ENCODE peak calls at places on chromosomes 5 and 9, in four cellular contexts. One of them, this sample, is unnamed.

GRCh38 chr5:151770383-151771258 is 1.1 kb upstream of the G3BP1 start:
- DNase-seq in SK-N-SH: peak; percentile 67
- DNase-seq in psoas muscle: peak; percentile 88
- DNase-seq in neural progenitor cell: peak; percentile 88
- DNase-seq in this sample: peak; percentile 77

GRCh38 chr5:107476783-107477182 is 194.0 kb downstream of the EFNA5 start:
- DNase-seq in SK-N-SH: no peak
- DNase-seq in psoas muscle: no peak
- DNase-seq in neural progenitor cell: no peak
- DNase-seq in this sample: no peak

GRCh38 chr9:89850633-89851325 is 246.0 kb downstream of the GADD45G start:
- DNase-seq in SK-N-SH: no peak
- DNase-seq in psoas muscle: peak; percentile 76
- DNase-seq in neural progenitor cell: no peak
- DNase-seq in this sample: no peak

GRCh38 chr9:91101598-91102168 is 260.0 kb downstream of the AUH start:
- DNase-seq in SK-N-SH: no peak
- DNase-seq in psoas muscle: no peak
- DNase-seq in neural progenitor cell: no peak
- DNase-seq in this sample: no peak

GRCh38 chr5:88484367-88484766 is 215.7 kb upstream of the TMEM161B start:
- DNase-seq in SK-N-SH: no peak
- DNase-seq in psoas muscle: no peak
- DNase-seq in neural progenitor cell: no peak
- DNase-seq in this sample: no peak

GRCh38 chr9:117772960-117773359 is 68.8 kb downstream of the TLR4 start:
- DNase-seq in SK-N-SH: no peak
- DNase-seq in psoas muscle: no peak
- DNase-seq in neural progenitor cell: no peak
- DNase-seq in this sample: no peak

GRCh38 chr5:181164076-181164952 is 16.9 kb downstream of the OR2V2 start:
- DNase-seq in SK-N-SH: no peak
- DNase-seq in psoas muscle: no peak
- DNase-seq in neural progenitor cell: peak; percentile 23
- DNase-seq in this sample: no peak

GRCh38 chr9:6006968-6007769 is 8.3 kb downstream of the RANBP6 start:
- DNase-seq in SK-N-SH: peak; percentile 79
- DNase-seq in psoas muscle: peak; percentile 91
- DNase-seq in neural progenitor cell: peak; percentile 94
- DNase-seq in this sample: peak; percentile 68

GRCh38 chr9:113012492-113012891 is 500 bp upstream of the ZNF883 start:
- DNase-seq in SK-N-SH: peak; percentile 37
- DNase-seq in psoas muscle: no peak
- DNase-seq in neural progenitor cell: no peak
- DNase-seq in this sample: no peak

GRCh38 chr9:696332-697090 is 145.0 kb upstream of the DMRT1 start:
- DNase-seq in SK-N-SH: no peak
- DNase-seq in psoas muscle: peak; percentile 55
- DNase-seq in neural progenitor cell: no peak
- DNase-seq in this sample: no peak

GRCh38 chr9:124210697-124211096 is 47.1 kb upstream of the NEK6 start:
- DNase-seq in SK-N-SH: no peak
- DNase-seq in psoas muscle: no peak
- DNase-seq in neural progenitor cell: no peak
- DNase-seq in this sample: no peak

GRCh38 chr5:18195910-18196309 is 561.6 kb downstream of the TAF11L14 start:
- DNase-seq in SK-N-SH: no peak
- DNase-seq in psoas muscle: no peak
- DNase-seq in neural progenitor cell: no peak
- DNase-seq in this sample: no peak

GRCh38 chr9:253539-253938 is 38.9 kb downstream of the DOCK8 start:
- DNase-seq in SK-N-SH: no peak
- DNase-seq in psoas muscle: no peak
- DNase-seq in neural progenitor cell: no peak
- DNase-seq in this sample: no peak

GRCh38 chr9:32294051-32294600 is 90.3 kb upstream of the ACO1 start:
- DNase-seq in SK-N-SH: no peak
- DNase-seq in psoas muscle: no peak
- DNase-seq in neural progenitor cell: no peak
- DNase-seq in this sample: no peak

GRCh38 chr5:132883261-132883834 is 9.9 kb downstream of the LEAP2 start:
- DNase-seq in SK-N-SH: peak; percentile 53
- DNase-seq in psoas muscle: no peak
- DNase-seq in neural progenitor cell: peak; percentile 70
- DNase-seq in this sample: peak; percentile 18

GRCh38 chr9:16105576-16105975 is 552.7 kb downstream of the CCDC171 start:
- DNase-seq in SK-N-SH: no peak
- DNase-seq in psoas muscle: no peak
- DNase-seq in neural progenitor cell: no peak
- DNase-seq in this sample: no peak

GRCh38 chr9:114611516-114612271 is 603 bp downstream of the TMEM268 start:
- DNase-seq in SK-N-SH: no peak
- DNase-seq in psoas muscle: peak; percentile 81
- DNase-seq in neural progenitor cell: no peak
- DNase-seq in this sample: peak; percentile 33

GRCh38 chr5:148791334-148791667 is 35.1 kb upstream of the ADRB2 start:
- DNase-seq in SK-N-SH: no peak
- DNase-seq in psoas muscle: no peak
- DNase-seq in neural progenitor cell: no peak
- DNase-seq in this sample: no peak

GRCh38 chr5:74357827-74358226 is 282.7 kb downstream of the ENC1 start:
- DNase-seq in SK-N-SH: no peak
- DNase-seq in psoas muscle: no peak
- DNase-seq in neural progenitor cell: no peak
- DNase-seq in this sample: no peak

GRCh38 chr9:105901514-105902109 is 207.3 kb downstream of the TMEM38B start:
- DNase-seq in SK-N-SH: peak; percentile 84
- DNase-seq in psoas muscle: peak; percentile 62
- DNase-seq in neural progenitor cell: peak; percentile 83
- DNase-seq in this sample: no peak

GRCh38 chr5:52920929-52921328 is 68.2 kb upstream of the ITGA2 start:
- DNase-seq in SK-N-SH: no peak
- DNase-seq in psoas muscle: no peak
- DNase-seq in neural progenitor cell: no peak
- DNase-seq in this sample: no peak

GRCh38 chr5:52915176-52915875 is 73.8 kb upstream of the ITGA2 start:
- DNase-seq in SK-N-SH: peak; percentile 65
- DNase-seq in psoas muscle: no peak
- DNase-seq in neural progenitor cell: peak; percentile 66
- DNase-seq in this sample: peak; percentile 61
- H3K4me3 ChIP-seq in SK-N-SH: peak overlapping the region; percentile 40
- H3K4me3 ChIP-seq in psoas muscle: peak overlapping the region; percentile 47
- H3K4me3 ChIP-seq in neural progenitor cell: peak overlapping the region; percentile 54
- H3K4me3 ChIP-seq in this sample: no peak overlapping the region

GRCh38 chr5:150515446-150515845 is 7.5 kb downstream of the NDST1 start:
- DNase-seq in SK-N-SH: no peak
- DNase-seq in psoas muscle: peak; percentile 67
- DNase-seq in neural progenitor cell: no peak
- DNase-seq in this sample: peak; percentile 69

GRCh38 chr5:150511641-150512367 is 3.9 kb downstream of the NDST1 start:
- DNase-seq in SK-N-SH: peak; percentile 70
- DNase-seq in psoas muscle: peak; percentile 72
- DNase-seq in neural progenitor cell: peak; percentile 80
- DNase-seq in this sample: peak; percentile 42

GRCh38 chr5:150514708-150515211 is 6.8 kb downstream of the NDST1 start:
- DNase-seq in SK-N-SH: no peak
- DNase-seq in psoas muscle: peak; percentile 45
- DNase-seq in neural progenitor cell: no peak
- DNase-seq in this sample: no peak

GRCh38 chr5:150512368-150512747 is 4.4 kb downstream of the NDST1 start:
- DNase-seq in SK-N-SH: no peak
- DNase-seq in psoas muscle: peak; percentile 64
- DNase-seq in neural progenitor cell: no peak
- DNase-seq in this sample: no peak

DNA sequence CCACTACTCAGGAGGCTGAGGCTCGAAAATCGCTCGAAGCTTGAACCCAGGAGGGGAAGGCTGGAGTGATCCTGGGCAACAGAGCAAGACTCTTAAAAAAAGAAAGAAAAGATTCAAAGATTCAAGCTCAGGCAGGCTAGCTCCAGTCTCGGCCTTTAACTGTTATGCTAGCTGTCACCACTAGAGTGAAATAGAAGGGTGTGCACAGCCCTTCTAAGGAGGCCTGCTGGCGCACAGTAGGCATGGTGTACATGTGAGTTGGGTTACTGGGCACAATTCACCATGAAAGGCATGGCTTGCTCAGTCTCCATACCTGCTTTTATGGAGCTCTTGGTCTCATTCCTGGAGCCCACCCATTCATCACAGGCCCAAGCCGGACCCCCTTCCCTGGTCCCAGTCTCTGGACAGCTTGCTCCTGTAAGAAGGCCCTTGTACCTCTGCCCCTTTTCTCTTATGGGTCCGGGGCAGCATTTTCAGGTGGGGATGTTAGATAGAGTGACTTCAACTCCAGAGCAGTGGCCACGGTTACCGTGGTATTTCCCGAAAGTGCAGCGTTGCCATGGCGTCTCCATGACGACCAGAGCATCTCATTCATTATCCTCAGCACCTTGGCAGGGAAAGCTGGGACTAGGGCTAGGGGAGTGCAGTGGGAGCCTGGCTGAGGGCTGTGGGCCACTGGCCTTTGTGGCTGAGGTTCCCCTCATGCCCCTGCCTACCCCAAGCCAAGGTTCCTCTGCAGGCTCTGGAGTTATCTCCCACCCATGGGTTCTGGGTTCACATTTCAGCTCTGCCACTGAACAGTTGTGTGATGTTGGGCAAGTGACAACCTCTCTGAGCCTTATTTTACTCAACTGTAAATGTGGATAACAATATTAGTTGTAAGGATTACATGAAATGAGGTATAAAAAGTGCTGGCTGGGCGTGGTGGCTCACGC is 5.7 kb downstream of the NDST1 start:
- DNase-seq in SK-N-SH: peak; percentile 68
- DNase-seq in psoas muscle: peak; percentile 53
- DNase-seq in neural progenitor cell: no peak
- DNase-seq in this sample: no peak
- H3K4me1 ChIP-seq in SK-N-SH: peaks cover 77% of the 10 kb centered on the region
- H3K4me1 ChIP-seq in psoas muscle: peaks cover 83% of the 10 kb centered on the region
- H3K4me1 ChIP-seq in neural progenitor cell: peaks cover 28% of the 10 kb centered on the region
- H3K4me1 ChIP-seq in this sample: no peaks in the 10 kb centered on the region

GRCh38 chr5:98604301-98604700 is 169.2 kb upstream of the RGMB start:
- DNase-seq in SK-N-SH: no peak
- DNase-seq in psoas muscle: no peak
- DNase-seq in neural progenitor cell: no peak
- DNase-seq in this sample: no peak

GRCh38 chr5:98605010-98605425 is 168.4 kb upstream of the RGMB start:
- DNase-seq in SK-N-SH: no peak
- DNase-seq in psoas muscle: no peak
- DNase-seq in neural progenitor cell: peak; percentile 5
- DNase-seq in this sample: no peak

GRCh38 chr5:98603456-98603855 is 170.0 kb upstream of the RGMB start:
- DNase-seq in SK-N-SH: no peak
- DNase-seq in psoas muscle: no peak
- DNase-seq in neural progenitor cell: no peak
- DNase-seq in this sample: no peak

GRCh38 chr5:98599016-98599415 is 174.4 kb upstream of the RGMB start:
- DNase-seq in SK-N-SH: no peak
- DNase-seq in psoas muscle: no peak
- DNase-seq in neural progenitor cell: no peak
- DNase-seq in this sample: no peak

GRCh38 chr5:98602534-98603112 is 170.8 kb upstream of the RGMB start:
- DNase-seq in SK-N-SH: no peak
- DNase-seq in psoas muscle: no peak
- DNase-seq in neural progenitor cell: no peak
- DNase-seq in this sample: no peak
- H3K4me3 ChIP-seq in SK-N-SH: no peak overlapping the region
- H3K4me3 ChIP-seq in psoas muscle: no peak overlapping the region
- H3K4me3 ChIP-seq in neural progenitor cell: no peak overlapping the region
- H3K4me3 ChIP-seq in this sample: no peak overlapping the region

GRCh38 chr5:170254056-170254455 is 21.3 kb downstream of the C5orf58 start:
- DNase-seq in SK-N-SH: no peak
- DNase-seq in psoas muscle: no peak
- DNase-seq in neural progenitor cell: no peak
- DNase-seq in this sample: no peak
- H3K4me1 ChIP-seq in SK-N-SH: peaks cover 10% of the 10 kb centered on the region
- H3K4me1 ChIP-seq in psoas muscle: no peaks in the 10 kb centered on the region
- H3K4me1 ChIP-seq in neural progenitor cell: peaks cover 61% of the 10 kb centered on the region
- H3K4me1 ChIP-seq in this sample: peaks cover 5% of the 10 kb centered on the region

DNA sequence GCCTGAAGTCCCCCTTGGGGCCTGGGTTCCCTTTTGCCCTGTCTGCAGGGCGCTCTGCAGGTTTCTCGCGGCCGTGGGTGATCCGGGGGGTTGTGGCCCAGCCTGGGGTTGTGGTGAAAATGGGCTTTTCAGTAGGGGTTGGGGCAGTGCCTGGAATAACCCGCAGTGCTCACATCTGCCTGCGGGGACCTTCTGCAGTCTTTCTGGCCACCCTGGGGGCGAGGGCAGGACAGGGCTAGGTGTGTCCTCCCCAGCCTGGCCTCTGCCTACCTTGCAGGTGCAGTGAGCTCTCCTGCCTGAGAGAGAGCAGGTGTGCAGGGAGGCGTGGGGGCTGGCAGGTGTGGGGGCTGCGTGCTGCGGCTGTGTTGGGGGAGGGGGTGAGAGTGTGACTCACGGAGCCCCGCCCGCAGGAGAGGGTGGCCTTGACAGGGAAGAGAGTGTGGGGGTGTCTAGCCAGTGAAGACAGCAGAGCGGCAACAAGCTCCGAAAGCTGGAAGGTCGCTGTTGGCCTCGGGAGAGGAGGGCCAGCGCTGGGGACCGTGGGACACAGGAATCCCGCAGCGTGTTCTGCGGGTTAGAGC is 131.4 kb downstream of the MRPL36 start:
- DNase-seq in SK-N-SH: peak; percentile 15
- DNase-seq in psoas muscle: peak; percentile 22
- DNase-seq in neural progenitor cell: peak; percentile 44
- DNase-seq in this sample: no peak
- H3K4me3 ChIP-seq in SK-N-SH: no peak overlapping the region
- H3K4me3 ChIP-seq in psoas muscle: no peak overlapping the region
- H3K4me3 ChIP-seq in neural progenitor cell: peak overlapping the region; percentile 56
- H3K4me3 ChIP-seq in this sample: no peak overlapping the region

GRCh38 chr5:96652769-96653455 is 9.3 kb upstream of the CAST start:
- DNase-seq in SK-N-SH: peak; percentile 42
- DNase-seq in psoas muscle: no peak
- DNase-seq in neural progenitor cell: no peak
- DNase-seq in this sample: no peak
- H3K4me1 ChIP-seq in SK-N-SH: peaks cover 24% of the 10 kb centered on the region
- H3K4me1 ChIP-seq in psoas muscle: peaks cover 10% of the 10 kb centered on the region
- H3K4me1 ChIP-seq in neural progenitor cell: no peaks in the 10 kb centered on the region
- H3K4me1 ChIP-seq in this sample: peaks cover 38% of the 10 kb centered on the region